ENCODE peak calls at places on chromosomes 16 and 17, in eight cellular contexts. W is GM19239; C is skeletal muscle cell; I is testis; P is OCI-M1; B is brain microvascular endothelial cell; R is NCI-H748 treated with DMSO at 0.1 percent for 48 hours; L is activated CD4-positive, alpha-beta T cell treated with anti-CD3 and anti-CD28 coated beads, Interleukin-2, amount 50 U/mL, for 1 hour. M is an unnamed sample.

GRCh38 chr17:70172921-70173320 is 3.6 kb downstream of the KCNJ2 start:
- DNase-seq in W (no peak), C (no peak), I (no peak), P (no peak), B (no peak), R (no peak), L (no peak), M (no peak)

GRCh38 chr16:2596747-2597559 is 59.1 kb downstream of the PDPK1 start:
- DNase-seq in W (no peak), C (no peak), I (no peak), P (no peak), B (no peak), R (no peak), L (no peak), M (no peak)

GRCh38 chr17:39486242-39486641 is 25.0 kb downstream of the CDK12 start:
- DNase-seq in W (no peak), C (no peak), I (no peak), P (no peak), B (peak), R (no peak), L (no peak), M (no peak)

GRCh38 chr17:82350182-82351030 is 8.6 kb upstream of the TEX19 start:
- DNase-seq in W (no peak), C (no peak), I (no peak), P (peak), B (no peak), R (no peak), L (peak), M (no peak)

GRCh38 chr16:69386596-69386995 is 789 bp upstream of the TERF2 start:
- DNase-seq in W (no peak), C (no peak), I (no peak), P (peak), B (peak), R (no peak), L (no peak), M (no peak)

GRCh38 chr17:34858941-34859562 is 102.2 kb downstream of the CCT6B start:
- DNase-seq in W (no peak), C (no peak), I (no peak), P (peak), B (no peak), R (no peak), L (no peak), M (no peak)

GRCh38 chr16:27769561-27770222 is 219.7 kb downstream of the KATNIP start:
- DNase-seq in W (no peak), C (no peak), I (no peak), P (no peak), B (peak), R (no peak), L (no peak), M (no peak)

GRCh38 chr17:38578229-38578628 is 27.5 kb downstream of the SRCIN1 start:
- DNase-seq in W (no peak), C (no peak), I (no peak), P (no peak), B (no peak), R (no peak), L (no peak), M (no peak)

GRCh38 chr17:14307560-14308024 is 6.7 kb downstream of the HS3ST3B1 start:
- DNase-seq in W (no peak), C (no peak), I (no peak), P (no peak), B (peak), R (no peak), L (no peak), M (no peak)

GRCh38 chr16:69438465-69438864 is 14.0 kb downstream of the CYB5B start:
- DNase-seq in W (no peak), C (no peak), I (no peak), P (no peak), B (no peak), R (no peak), L (no peak), M (no peak)

GRCh38 chr17:78716814-78717393 is 65.2 kb downstream of the CYTH1 start:
- DNase-seq in W (no peak), C (no peak), I (peak), P (no peak), B (no peak), R (peak), L (peak), M (no peak)

GRCh38 chr17:64073771-64074703 is 53.6 kb upstream of the ICAM2 start:
- DNase-seq in W (peak), C (no peak), I (no peak), P (peak), B (no peak), R (peak), L (no peak), M (no peak)

GRCh38 chr16:77761204-77761603 is 27.2 kb upstream of the VAT1L start:
- DNase-seq in W (no peak), C (no peak), I (no peak), P (no peak), B (no peak), R (no peak), L (no peak), M (no peak)

GRCh38 chr16:30987581-30988190 is 2.7 kb downstream of the HSD3B7 start:
- DNase-seq in W (no peak), C (no peak), I (no peak), P (no peak), B (no peak), R (no peak), L (no peak), M (no peak)

GRCh38 chr16:87806608-87807546 is 41.1 kb upstream of the KLHDC4 start:
- DNase-seq in W (no peak), C (peak), I (peak), P (peak), B (peak), R (peak), L (peak), M (no peak)

M was measured in NCI-H187 treated with DMSO at 0.1 percent for 48 hours.